ENCODE peak calls at places on chromosomes 13 and 19, in eight cellular contexts. One of them, this sample, is unnamed.

GRCh38 chr13:113427562-113428468 is 25.5 kb downstream of the ADPRHL1 start:
- DNase-seq in stimulated activated CD4-positive, alpha-beta T cell treated with anti-CD3 and anti-CD28 coated beads, Interleukin-2, amount 100 ng/mL, for 48 hours: no peak
- DNase-seq in left ventricle myocardium inferior: no peak
- DNase-seq in colonic mucosa: no peak
- DNase-seq in substantia nigra: no peak
- DNase-seq in activated CD4-positive, alpha-beta T cell treated with anti-CD3 and anti-CD28 coated beads, Interleukin-2, amount 50 U/mL, for 1 hour: no peak
- DNase-seq in dermis microvascular lymphatic vessel endothelial cell: no peak
- DNase-seq in NCI-H2081: no peak
- DNase-seq in this sample: no peak

GRCh38 chr19:13165091-13165997 is 15.1 kb downstream of the IER2 start:
- DNase-seq in substantia nigra: no peak
- DNase-seq in activated CD4-positive, alpha-beta T cell treated with anti-CD3 and anti-CD28 coated beads, Interleukin-2, amount 50 U/mL, for 1 hour: no peak
- DNase-seq in left ventricle myocardium inferior: no peak
- DNase-seq in NCI-H2081: no peak
- DNase-seq in dermis microvascular lymphatic vessel endothelial cell: no peak
- DNase-seq in colonic mucosa: no peak
- DNase-seq in stimulated activated CD4-positive, alpha-beta T cell treated with anti-CD3 and anti-CD28 coated beads, Interleukin-2, amount 100 ng/mL, for 48 hours: no peak
- DNase-seq in this sample: no peak

GRCh38 chr13:42102961-42103688 is 54.7 kb downstream of the DGKH start:
- DNase-seq in NCI-H2081: no peak
- DNase-seq in colonic mucosa: no peak
- DNase-seq in dermis microvascular lymphatic vessel endothelial cell: peak
- DNase-seq in stimulated activated CD4-positive, alpha-beta T cell treated with anti-CD3 and anti-CD28 coated beads, Interleukin-2, amount 100 ng/mL, for 48 hours: no peak
- DNase-seq in substantia nigra: no peak
- DNase-seq in activated CD4-positive, alpha-beta T cell treated with anti-CD3 and anti-CD28 coated beads, Interleukin-2, amount 50 U/mL, for 1 hour: no peak
- DNase-seq in left ventricle myocardium inferior: no peak
- DNase-seq in this sample: no peak

GRCh38 chr13:41590643-41591042 is 133.3 kb downstream of the RGCC start:
- DNase-seq in dermis microvascular lymphatic vessel endothelial cell: no peak
- DNase-seq in left ventricle myocardium inferior: no peak
- DNase-seq in substantia nigra: no peak
- DNase-seq in activated CD4-positive, alpha-beta T cell treated with anti-CD3 and anti-CD28 coated beads, Interleukin-2, amount 50 U/mL, for 1 hour: no peak
- DNase-seq in stimulated activated CD4-positive, alpha-beta T cell treated with anti-CD3 and anti-CD28 coated beads, Interleukin-2, amount 100 ng/mL, for 48 hours: no peak
- DNase-seq in NCI-H2081: no peak
- DNase-seq in colonic mucosa: no peak
- DNase-seq in this sample: no peak

GRCh38 chr13:96229356-96229755 is 139.4 kb downstream of the HS6ST3 start:
- DNase-seq in dermis microvascular lymphatic vessel endothelial cell: peak
- DNase-seq in left ventricle myocardium inferior: no peak
- DNase-seq in colonic mucosa: no peak
- DNase-seq in NCI-H2081: peak
- DNase-seq in stimulated activated CD4-positive, alpha-beta T cell treated with anti-CD3 and anti-CD28 coated beads, Interleukin-2, amount 100 ng/mL, for 48 hours: no peak
- DNase-seq in activated CD4-positive, alpha-beta T cell treated with anti-CD3 and anti-CD28 coated beads, Interleukin-2, amount 50 U/mL, for 1 hour: no peak
- DNase-seq in substantia nigra: no peak
- DNase-seq in this sample: no peak

GRCh38 chr13:44354322-44354721 is 19.3 kb upstream of the SERP2 start:
- DNase-seq in left ventricle myocardium inferior: no peak
- DNase-seq in activated CD4-positive, alpha-beta T cell treated with anti-CD3 and anti-CD28 coated beads, Interleukin-2, amount 50 U/mL, for 1 hour: no peak
- DNase-seq in colonic mucosa: no peak
- DNase-seq in NCI-H2081: no peak
- DNase-seq in dermis microvascular lymphatic vessel endothelial cell: no peak
- DNase-seq in substantia nigra: no peak
- DNase-seq in stimulated activated CD4-positive, alpha-beta T cell treated with anti-CD3 and anti-CD28 coated beads, Interleukin-2, amount 100 ng/mL, for 48 hours: no peak
- DNase-seq in this sample: no peak

GRCh38 chr13:62879071-62879470 is 1463.4 kb upstream of the PCDH20 start:
- DNase-seq in colonic mucosa: no peak
- DNase-seq in substantia nigra: no peak
- DNase-seq in stimulated activated CD4-positive, alpha-beta T cell treated with anti-CD3 and anti-CD28 coated beads, Interleukin-2, amount 100 ng/mL, for 48 hours: no peak
- DNase-seq in activated CD4-positive, alpha-beta T cell treated with anti-CD3 and anti-CD28 coated beads, Interleukin-2, amount 50 U/mL, for 1 hour: no peak
- DNase-seq in NCI-H2081: no peak
- DNase-seq in left ventricle myocardium inferior: no peak
- DNase-seq in dermis microvascular lymphatic vessel endothelial cell: no peak
- DNase-seq in this sample: no peak

GRCh38 chr13:112959206-112959605 is 9.8 kb upstream of the MCF2L start:
- DNase-seq in activated CD4-positive, alpha-beta T cell treated with anti-CD3 and anti-CD28 coated beads, Interleukin-2, amount 50 U/mL, for 1 hour: no peak
- DNase-seq in left ventricle myocardium inferior: peak
- DNase-seq in dermis microvascular lymphatic vessel endothelial cell: peak
- DNase-seq in NCI-H2081: no peak
- DNase-seq in colonic mucosa: no peak
- DNase-seq in substantia nigra: peak
- DNase-seq in stimulated activated CD4-positive, alpha-beta T cell treated with anti-CD3 and anti-CD28 coated beads, Interleukin-2, amount 100 ng/mL, for 48 hours: no peak
- DNase-seq in this sample: peak

GRCh38 chr13:113627136-113627535 is 30.9 kb downstream of the ATP4B start:
- DNase-seq in activated CD4-positive, alpha-beta T cell treated with anti-CD3 and anti-CD28 coated beads, Interleukin-2, amount 50 U/mL, for 1 hour: no peak
- DNase-seq in stimulated activated CD4-positive, alpha-beta T cell treated with anti-CD3 and anti-CD28 coated beads, Interleukin-2, amount 100 ng/mL, for 48 hours: no peak
- DNase-seq in substantia nigra: no peak
- DNase-seq in colonic mucosa: no peak
- DNase-seq in dermis microvascular lymphatic vessel endothelial cell: no peak
- DNase-seq in NCI-H2081: no peak
- DNase-seq in left ventricle myocardium inferior: peak
- DNase-seq in this sample: no peak

GRCh38 chr13:74644239-74644638 is 510.0 kb upstream of the KLF12 start:
- DNase-seq in NCI-H2081: no peak
- DNase-seq in colonic mucosa: no peak
- DNase-seq in substantia nigra: no peak
- DNase-seq in dermis microvascular lymphatic vessel endothelial cell: no peak
- DNase-seq in left ventricle myocardium inferior: no peak
- DNase-seq in activated CD4-positive, alpha-beta T cell treated with anti-CD3 and anti-CD28 coated beads, Interleukin-2, amount 50 U/mL, for 1 hour: no peak
- DNase-seq in stimulated activated CD4-positive, alpha-beta T cell treated with anti-CD3 and anti-CD28 coated beads, Interleukin-2, amount 100 ng/mL, for 48 hours: no peak
- DNase-seq in this sample: no peak

GRCh38 chr19:19606021-19606420 is 12.5 kb downstream of the PBX4 start:
- DNase-seq in substantia nigra: no peak
- DNase-seq in NCI-H2081: no peak
- DNase-seq in colonic mucosa: peak
- DNase-seq in stimulated activated CD4-positive, alpha-beta T cell treated with anti-CD3 and anti-CD28 coated beads, Interleukin-2, amount 100 ng/mL, for 48 hours: no peak
- DNase-seq in activated CD4-positive, alpha-beta T cell treated with anti-CD3 and anti-CD28 coated beads, Interleukin-2, amount 50 U/mL, for 1 hour: peak
- DNase-seq in dermis microvascular lymphatic vessel endothelial cell: no peak
- DNase-seq in left ventricle myocardium inferior: no peak
- DNase-seq in this sample: no peak

GRCh38 chr13:40352385-40352778 is 314.1 kb downstream of the FOXO1 start:
- DNase-seq in left ventricle myocardium inferior: peak
- DNase-seq in colonic mucosa: no peak
- DNase-seq in substantia nigra: peak
- DNase-seq in activated CD4-positive, alpha-beta T cell treated with anti-CD3 and anti-CD28 coated beads, Interleukin-2, amount 50 U/mL, for 1 hour: no peak
- DNase-seq in stimulated activated CD4-positive, alpha-beta T cell treated with anti-CD3 and anti-CD28 coated beads, Interleukin-2, amount 100 ng/mL, for 48 hours: no peak
- DNase-seq in NCI-H2081: no peak
- DNase-seq in dermis microvascular lymphatic vessel endothelial cell: no peak
- DNase-seq in this sample: peak

GRCh38 chr19:2578911-2579677 is 103.2 kb downstream of the GADD45B start:
- DNase-seq in activated CD4-positive, alpha-beta T cell treated with anti-CD3 and anti-CD28 coated beads, Interleukin-2, amount 50 U/mL, for 1 hour: peak
- DNase-seq in NCI-H2081: peak
- DNase-seq in substantia nigra: peak
- DNase-seq in colonic mucosa: peak
- DNase-seq in dermis microvascular lymphatic vessel endothelial cell: peak
- DNase-seq in left ventricle myocardium inferior: peak
- DNase-seq in stimulated activated CD4-positive, alpha-beta T cell treated with anti-CD3 and anti-CD28 coated beads, Interleukin-2, amount 100 ng/mL, for 48 hours: peak
- DNase-seq in this sample: peak

GRCh38 chr13:31161583-31162150 is at the start of gene HSPH1:
- DNase-seq in activated CD4-positive, alpha-beta T cell treated with anti-CD3 and anti-CD28 coated beads, Interleukin-2, amount 50 U/mL, for 1 hour: peak
- DNase-seq in stimulated activated CD4-positive, alpha-beta T cell treated with anti-CD3 and anti-CD28 coated beads, Interleukin-2, amount 100 ng/mL, for 48 hours: peak
- DNase-seq in NCI-H2081: peak
- DNase-seq in colonic mucosa: peak
- DNase-seq in dermis microvascular lymphatic vessel endothelial cell: peak
- DNase-seq in left ventricle myocardium inferior: peak
- DNase-seq in substantia nigra: peak
- DNase-seq in this sample: peak

GRCh38 chr19:7272856-7273578 is 21.2 kb downstream of the INSR start:
- DNase-seq in left ventricle myocardium inferior: no peak
- DNase-seq in substantia nigra: no peak
- DNase-seq in stimulated activated CD4-positive, alpha-beta T cell treated with anti-CD3 and anti-CD28 coated beads, Interleukin-2, amount 100 ng/mL, for 48 hours: no peak
- DNase-seq in dermis microvascular lymphatic vessel endothelial cell: no peak
- DNase-seq in NCI-H2081: no peak
- DNase-seq in colonic mucosa: no peak
- DNase-seq in activated CD4-positive, alpha-beta T cell treated with anti-CD3 and anti-CD28 coated beads, Interleukin-2, amount 50 U/mL, for 1 hour: no peak
- DNase-seq in this sample: no peak

GRCh38 chr13:37406031-37406430 is 192.5 kb downstream of the POSTN start:
- DNase-seq in dermis microvascular lymphatic vessel endothelial cell: no peak
- DNase-seq in stimulated activated CD4-positive, alpha-beta T cell treated with anti-CD3 and anti-CD28 coated beads, Interleukin-2, amount 100 ng/mL, for 48 hours: no peak
- DNase-seq in substantia nigra: no peak
- DNase-seq in NCI-H2081: no peak
- DNase-seq in left ventricle myocardium inferior: no peak
- DNase-seq in activated CD4-positive, alpha-beta T cell treated with anti-CD3 and anti-CD28 coated beads, Interleukin-2, amount 50 U/mL, for 1 hour: no peak
- DNase-seq in colonic mucosa: no peak
- DNase-seq in this sample: no peak

GRCh38 chr13:21321269-21321668 is 137.8 kb downstream of the ZDHHC20 start:
- DNase-seq in substantia nigra: no peak
- DNase-seq in NCI-H2081: no peak
- DNase-seq in dermis microvascular lymphatic vessel endothelial cell: no peak
- DNase-seq in left ventricle myocardium inferior: no peak
- DNase-seq in colonic mucosa: no peak
- DNase-seq in stimulated activated CD4-positive, alpha-beta T cell treated with anti-CD3 and anti-CD28 coated beads, Interleukin-2, amount 100 ng/mL, for 48 hours: no peak
- DNase-seq in activated CD4-positive, alpha-beta T cell treated with anti-CD3 and anti-CD28 coated beads, Interleukin-2, amount 50 U/mL, for 1 hour: no peak
- DNase-seq in this sample: no peak

GRCh38 chr19:10295305-10295846 is 5.6 kb downstream of the ICAM5 start:
- DNase-seq in dermis microvascular lymphatic vessel endothelial cell: peak
- DNase-seq in substantia nigra: no peak
- DNase-seq in stimulated activated CD4-positive, alpha-beta T cell treated with anti-CD3 and anti-CD28 coated beads, Interleukin-2, amount 100 ng/mL, for 48 hours: peak
- DNase-seq in activated CD4-positive, alpha-beta T cell treated with anti-CD3 and anti-CD28 coated beads, Interleukin-2, amount 50 U/mL, for 1 hour: peak
- DNase-seq in left ventricle myocardium inferior: no peak
- DNase-seq in NCI-H2081: no peak
- DNase-seq in colonic mucosa: peak
- DNase-seq in this sample: no peak

GRCh38 chr19:43809762-43810696 is 7.8 kb upstream of the LYPD5 start:
- DNase-seq in stimulated activated CD4-positive, alpha-beta T cell treated with anti-CD3 and anti-CD28 coated beads, Interleukin-2, amount 100 ng/mL, for 48 hours: no peak
- DNase-seq in left ventricle myocardium inferior: no peak
- DNase-seq in activated CD4-positive, alpha-beta T cell treated with anti-CD3 and anti-CD28 coated beads, Interleukin-2, amount 50 U/mL, for 1 hour: no peak
- DNase-seq in substantia nigra: no peak
- DNase-seq in dermis microvascular lymphatic vessel endothelial cell: peak
- DNase-seq in colonic mucosa: no peak
- DNase-seq in NCI-H2081: peak
- DNase-seq in this sample: no peak

GRCh38 chr13:99005609-99006008 is 27.7 kb upstream of the DOCK9 start:
- DNase-seq in dermis microvascular lymphatic vessel endothelial cell: peak
- DNase-seq in colonic mucosa: no peak
- DNase-seq in left ventricle myocardium inferior: no peak
- DNase-seq in NCI-H2081: no peak
- DNase-seq in activated CD4-positive, alpha-beta T cell treated with anti-CD3 and anti-CD28 coated beads, Interleukin-2, amount 50 U/mL, for 1 hour: no peak
- DNase-seq in substantia nigra: no peak
- DNase-seq in stimulated activated CD4-positive, alpha-beta T cell treated with anti-CD3 and anti-CD28 coated beads, Interleukin-2, amount 100 ng/mL, for 48 hours: no peak
- DNase-seq in this sample: no peak

GRCh38 chr13:23848639-23849282 is 40.4 kb downstream of the MIPEP start:
- DNase-seq in dermis microvascular lymphatic vessel endothelial cell: no peak
- DNase-seq in substantia nigra: no peak
- DNase-seq in NCI-H2081: no peak
- DNase-seq in colonic mucosa: no peak
- DNase-seq in activated CD4-positive, alpha-beta T cell treated with anti-CD3 and anti-CD28 coated beads, Interleukin-2, amount 50 U/mL, for 1 hour: no peak
- DNase-seq in left ventricle myocardium inferior: no peak
- DNase-seq in stimulated activated CD4-positive, alpha-beta T cell treated with anti-CD3 and anti-CD28 coated beads, Interleukin-2, amount 100 ng/mL, for 48 hours: no peak
- DNase-seq in this sample: no peak

GRCh38 chr19:54095136-54095858 is 5.3 kb downstream of the OSCAR start:
- DNase-seq in NCI-H2081: no peak
- DNase-seq in left ventricle myocardium inferior: no peak
- DNase-seq in substantia nigra: no peak
- DNase-seq in stimulated activated CD4-positive, alpha-beta T cell treated with anti-CD3 and anti-CD28 coated beads, Interleukin-2, amount 100 ng/mL, for 48 hours: no peak
- DNase-seq in activated CD4-positive, alpha-beta T cell treated with anti-CD3 and anti-CD28 coated beads, Interleukin-2, amount 50 U/mL, for 1 hour: no peak
- DNase-seq in colonic mucosa: no peak
- DNase-seq in dermis microvascular lymphatic vessel endothelial cell: no peak
- DNase-seq in this sample: no peak

GRCh38 chr19:34300962-34301361 is 46.6 kb downstream of the GARRE1 start:
- DNase-seq in left ventricle myocardium inferior: no peak
- DNase-seq in substantia nigra: no peak
- DNase-seq in dermis microvascular lymphatic vessel endothelial cell: no peak
- DNase-seq in stimulated activated CD4-positive, alpha-beta T cell treated with anti-CD3 and anti-CD28 coated beads, Interleukin-2, amount 100 ng/mL, for 48 hours: no peak
- DNase-seq in NCI-H2081: no peak
- DNase-seq in activated CD4-positive, alpha-beta T cell treated with anti-CD3 and anti-CD28 coated beads, Interleukin-2, amount 50 U/mL, for 1 hour: no peak
- DNase-seq in colonic mucosa: peak
- DNase-seq in this sample: no peak

GRCh38 chr13:101098873-101099272 is 317.4 kb downstream of the NALCN start:
- DNase-seq in dermis microvascular lymphatic vessel endothelial cell: no peak
- DNase-seq in NCI-H2081: no peak
- DNase-seq in substantia nigra: no peak
- DNase-seq in left ventricle myocardium inferior: no peak
- DNase-seq in colonic mucosa: no peak
- DNase-seq in stimulated activated CD4-positive, alpha-beta T cell treated with anti-CD3 and anti-CD28 coated beads, Interleukin-2, amount 100 ng/mL, for 48 hours: no peak
- DNase-seq in activated CD4-positive, alpha-beta T cell treated with anti-CD3 and anti-CD28 coated beads, Interleukin-2, amount 50 U/mL, for 1 hour: no peak
- DNase-seq in this sample: no peak

GRCh38 chr19:1816530-1817298 is 4.6 kb upstream of the ATP8B3 start:
- DNase-seq in stimulated activated CD4-positive, alpha-beta T cell treated with anti-CD3 and anti-CD28 coated beads, Interleukin-2, amount 100 ng/mL, for 48 hours: no peak
- DNase-seq in colonic mucosa: no peak
- DNase-seq in NCI-H2081: no peak
- DNase-seq in activated CD4-positive, alpha-beta T cell treated with anti-CD3 and anti-CD28 coated beads, Interleukin-2, amount 50 U/mL, for 1 hour: no peak
- DNase-seq in dermis microvascular lymphatic vessel endothelial cell: no peak
- DNase-seq in substantia nigra: no peak
- DNase-seq in left ventricle myocardium inferior: no peak
- DNase-seq in this sample: no peak

GRCh38 chr19:10269333-10270179 is 1.4 kb upstream of the ICAM1 start:
- DNase-seq in left ventricle myocardium inferior: peak
- DNase-seq in colonic mucosa: peak
- DNase-seq in stimulated activated CD4-positive, alpha-beta T cell treated with anti-CD3 and anti-CD28 coated beads, Interleukin-2, amount 100 ng/mL, for 48 hours: peak
- DNase-seq in NCI-H2081: peak
- DNase-seq in dermis microvascular lymphatic vessel endothelial cell: peak
- DNase-seq in substantia nigra: no peak
- DNase-seq in activated CD4-positive, alpha-beta T cell treated with anti-CD3 and anti-CD28 coated beads, Interleukin-2, amount 50 U/mL, for 1 hour: peak
- DNase-seq in this sample: peak

GRCh38 chr13:94351292-94352000 is 128.0 kb downstream of the DCT start:
- DNase-seq in dermis microvascular lymphatic vessel endothelial cell: no peak
- DNase-seq in left ventricle myocardium inferior: no peak
- DNase-seq in stimulated activated CD4-positive, alpha-beta T cell treated with anti-CD3 and anti-CD28 coated beads, Interleukin-2, amount 100 ng/mL, for 48 hours: no peak
- DNase-seq in activated CD4-positive, alpha-beta T cell treated with anti-CD3 and anti-CD28 coated beads, Interleukin-2, amount 50 U/mL, for 1 hour: no peak
- DNase-seq in colonic mucosa: no peak
- DNase-seq in substantia nigra: no peak
- DNase-seq in NCI-H2081: no peak
- DNase-seq in this sample: no peak

GRCh38 chr13:95188128-95188527 is 113.1 kb downstream of the ABCC4 start:
- DNase-seq in activated CD4-positive, alpha-beta T cell treated with anti-CD3 and anti-CD28 coated beads, Interleukin-2, amount 50 U/mL, for 1 hour: no peak
- DNase-seq in left ventricle myocardium inferior: no peak
- DNase-seq in substantia nigra: no peak
- DNase-seq in NCI-H2081: no peak
- DNase-seq in colonic mucosa: no peak
- DNase-seq in dermis microvascular lymphatic vessel endothelial cell: no peak
- DNase-seq in stimulated activated CD4-positive, alpha-beta T cell treated with anti-CD3 and anti-CD28 coated beads, Interleukin-2, amount 100 ng/mL, for 48 hours: no peak
- DNase-seq in this sample: no peak

GRCh38 chr13:99965329-99966000 is 6.1 kb downstream of the ZIC5 start:
- DNase-seq in colonic mucosa: no peak
- DNase-seq in NCI-H2081: no peak
- DNase-seq in substantia nigra: no peak
- DNase-seq in activated CD4-positive, alpha-beta T cell treated with anti-CD3 and anti-CD28 coated beads, Interleukin-2, amount 50 U/mL, for 1 hour: no peak
- DNase-seq in stimulated activated CD4-positive, alpha-beta T cell treated with anti-CD3 and anti-CD28 coated beads, Interleukin-2, amount 100 ng/mL, for 48 hours: no peak
- DNase-seq in dermis microvascular lymphatic vessel endothelial cell: no peak
- DNase-seq in left ventricle myocardium inferior: no peak
- DNase-seq in this sample: no peak

This sample was measured in caudate nucleus.